ENCODE peak calls at places on chromosomes 7 and 10, in ten cellular contexts. W is CD8-positive, alpha-beta memory T cell; T is spleen; Q is lung; R is PC-3; L is hepatocyte; E is ovary; C is mammary epithelial cell; A is transverse colon; M is mesenchymal stem cell. Z is an unnamed sample. For H3K36me3, the result is how much of the 10 kb centered on the place peaks cover.

GRCh38 chr7:97973206-97973658 is 16.8 kb downstream of the OCM2 start:
- DNase-seq in T (no peak), L (peak), E (no peak), W (no peak), C (no peak), R (no peak), A (no peak), Q (no peak), M (peak), Z (no peak)

GRCh38 chr10:89426230-89426868 is 12.0 kb downstream of the IFIT5 start:
- DNase-seq in E (no peak), T (no peak), W (no peak), R (peak), Q (peak), L (peak), C (peak), M (peak), A (no peak), Z (peak)

GRCh38 chr10:80554050-80554449 is 16.3 kb downstream of the SH2D4B start:
- DNase-seq in W (no peak), Q (peak), L (no peak), M (no peak), T (no peak), E (no peak), R (no peak), A (no peak), C (no peak), Z (no peak)

GRCh38 chr10:63429280-63429679 is 36.5 kb downstream of the JMJD1C start:
- DNase-seq in L (no peak), Q (no peak), M (peak), C (peak), A (no peak), W (no peak), R (peak), E (no peak), T (no peak), Z (no peak)

GRCh38 chr10:110746254-110746826 is 102.2 kb downstream of the RBM20 start:
- DNase-seq in L (peak), C (peak), W (peak), Q (peak), E (peak), R (peak), A (peak), T (no peak), M (peak), Z (peak)

GRCh38 chr7:129213828-129214227 is 11.0 kb upstream of the AHCYL2 start:
- DNase-seq in A (no peak), Q (no peak), W (no peak), M (no peak), C (peak), T (no peak), L (peak), R (peak), E (no peak), Z (no peak)

GRCh38 chr10:18406136-18406535 is 245.3 kb downstream of the NSUN6 start:
- DNase-seq in W (no peak), T (no peak), L (no peak), Q (no peak), C (no peak), E (no peak), R (no peak), A (no peak), M (no peak), Z (peak)

GRCh38 chr7:54788664-54789063 is 29.7 kb upstream of the SEC61G start:
- DNase-seq in Q (no peak), A (peak), T (no peak), E (peak), M (peak), L (peak), R (peak), W (no peak), C (peak), Z (peak)

GRCh38 chr10:119450606-119451304 is 91.8 kb downstream of the RGS10 start:
- DNase-seq in L (no peak), E (no peak), T (no peak), R (peak), Q (no peak), A (no peak), W (no peak), M (no peak), C (no peak), Z (no peak)

GRCh38 chr7:114820993-114821945 is 100.6 kb upstream of the MDFIC start:
- DNase-seq in R (no peak), Q (no peak), M (peak), T (no peak), L (peak), W (no peak), A (no peak), C (no peak), E (no peak), Z (no peak)

GRCh38 chr10:58856508-58857240 is 319.8 kb upstream of the PHYHIPL start:
- DNase-seq in E (no peak), W (no peak), A (no peak), Q (peak), T (no peak), C (peak), R (peak), L (peak), M (peak), Z (no peak)

GRCh38 chr7:37173655-37174054 is 275.0 kb downstream of the ELMO1 start:
- DNase-seq in A (no peak), C (no peak), M (no peak), R (no peak), E (no peak), T (no peak), L (no peak), W (no peak), Q (no peak), Z (no peak)

GRCh38 chr7:26918241-26918640 is 53.9 kb upstream of the SKAP2 start:
- DNase-seq in L (no peak), R (peak), A (no peak), W (no peak), M (no peak), E (no peak), Q (no peak), C (peak), T (no peak), Z (no peak)

GRCh38 chr7:106623846-106624245 is 37.1 kb downstream of the CCDC71L start:
- DNase-seq in L (peak), R (peak), C (peak), M (peak), T (no peak), E (no peak), A (no peak), W (no peak), Q (no peak), Z (no peak)

GRCh38 chr7:108134486-108134885 is 4.3 kb upstream of the LAMB4 start:
- DNase-seq in R (no peak), M (no peak), A (no peak), E (no peak), C (no peak), T (no peak), L (no peak), W (no peak), Q (no peak), Z (no peak)

GRCh38 chr10:115129752-115130151 is 36.6 kb downstream of the ATRNL1 start:
- DNase-seq in C (peak), E (no peak), T (no peak), Q (no peak), L (peak), M (peak), R (peak), A (no peak), W (no peak), Z (peak)

GRCh38 chr7:128409435-128410091 is at the start of gene IMPDH1:
- DNase-seq in W (peak), E (peak), A (peak), C (peak), M (peak), L (peak), Q (peak), T (peak), R (peak), Z (peak)

GRCh38 chr10:6220418-6221191 is 17.9 kb downstream of the PFKFB3 start:
- DNase-seq in W (no peak), L (no peak), T (no peak), C (no peak), Q (no peak), M (no peak), R (no peak), E (no peak), A (no peak), Z (no peak)

GRCh38 chr10:97574374-97575100 is 2.0 kb downstream of the ANKRD2 start:
- DNase-seq in Q (peak), R (peak), M (peak), L (peak), E (no peak), T (peak), A (peak), W (no peak), C (peak), Z (no peak)

GRCh38 chr7:131546583-131547111 is 9.8 kb downstream of the PODXL start:
- DNase-seq in E (no peak), R (peak), C (no peak), L (no peak), T (peak), M (no peak), A (no peak), Q (no peak), W (peak), Z (peak)

GRCh38 chr7:1928555-1929348 is 258.7 kb downstream of the ELFN1 start:
- DNase-seq in L (no peak), W (no peak), Q (peak), C (no peak), R (no peak), M (no peak), A (peak), E (no peak), T (peak), Z (no peak)

GRCh38 chr7:33108591-33108930 is 643 bp downstream of the RP9 start:
- DNase-seq in C (peak), E (no peak), A (peak), M (no peak), T (no peak), L (peak), R (no peak), W (no peak), Q (no peak), Z (peak)

GRCh38 chr7:71132521-71133231 is 732 bp downstream of the GALNT17 start:
- DNase-seq in A (no peak), Q (no peak), L (peak), C (peak), W (no peak), E (peak), R (no peak), T (no peak), M (no peak), Z (no peak)

GRCh38 chr10:122557516-122557915 is 3.0 kb upstream of the DMBT1 start:
- DNase-seq in L (no peak), W (no peak), M (no peak), T (no peak), E (no peak), Q (peak), A (no peak), C (peak), R (no peak), Z (no peak)

DNA sequence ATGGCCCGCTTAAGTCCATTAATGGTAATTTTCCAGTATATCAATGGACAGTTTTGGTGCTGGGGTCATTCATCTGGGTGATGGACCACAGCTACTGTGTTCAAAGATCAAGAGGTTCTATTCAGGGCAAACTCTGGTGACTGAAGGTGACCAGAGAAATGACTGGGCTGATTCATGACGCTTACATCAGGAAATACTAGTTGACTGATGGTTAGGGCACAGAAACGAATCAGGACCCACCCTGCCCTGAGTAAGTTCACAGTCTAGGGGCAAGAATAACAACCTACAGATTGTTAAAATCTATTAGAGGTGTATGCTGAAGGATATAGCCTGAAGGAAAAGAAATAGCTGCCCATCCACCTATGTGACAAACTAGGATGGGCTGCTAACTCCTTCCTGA is 9.5 kb downstream of the NCAPG2 start:
- DNase-seq in T (no peak), M (no peak), W (no peak), E (no peak), C (no peak), A (no peak), Q (no peak), R (no peak), L (no peak), Z (no peak)
- H3K4me3 ChIP-seq in T (no peak), M (no peak), W (no peak), E (no peak), C (no peak), A (no peak), Q (no peak), R (no peak), L (no peak), Z (no peak)

DNA sequence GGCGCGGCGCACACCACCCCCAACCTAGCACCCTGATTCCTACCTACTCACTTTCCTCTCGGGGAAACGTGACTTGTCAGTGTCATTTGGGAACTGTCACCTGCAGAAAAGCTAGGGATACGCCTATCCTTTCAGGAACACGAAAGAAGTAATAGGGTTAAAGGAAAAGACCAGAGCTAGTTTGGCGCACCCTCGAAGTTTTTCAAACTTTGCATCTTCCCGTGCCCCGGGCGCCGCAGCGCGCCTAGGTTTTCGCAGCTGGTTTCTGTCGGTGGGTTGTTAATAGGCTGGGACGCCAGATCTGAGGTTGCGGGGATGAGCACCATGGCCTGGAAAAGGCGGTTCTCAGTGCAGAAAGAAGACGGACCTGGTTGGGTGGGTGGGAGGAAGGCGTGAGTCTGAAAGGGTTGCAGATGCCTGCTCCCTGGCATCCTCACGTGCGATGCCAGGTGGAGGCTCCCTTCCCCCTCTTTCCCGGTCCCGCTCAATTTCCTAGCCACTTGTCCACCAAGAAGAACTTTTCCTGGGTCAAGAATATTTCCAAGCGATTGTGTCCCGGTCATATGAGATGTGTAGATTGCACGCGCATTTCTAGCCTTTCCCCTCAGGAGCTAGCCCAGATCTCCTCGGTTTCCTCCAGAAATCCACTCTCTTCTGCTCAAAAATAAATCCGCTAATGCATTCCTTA is 618 bp upstream of the MEOX2 start:
- DNase-seq in W (no peak), R (no peak), Q (no peak), M (no peak), T (no peak), E (no peak), C (no peak), A (no peak), L (peak), Z (no peak)
- H3K27ac ChIP-seq in W (no peak), R (no peak), Q (peak), M (no peak), T (no peak), E (no peak), C (no peak), A (peak), L (no peak), Z (no peak)

DNA sequence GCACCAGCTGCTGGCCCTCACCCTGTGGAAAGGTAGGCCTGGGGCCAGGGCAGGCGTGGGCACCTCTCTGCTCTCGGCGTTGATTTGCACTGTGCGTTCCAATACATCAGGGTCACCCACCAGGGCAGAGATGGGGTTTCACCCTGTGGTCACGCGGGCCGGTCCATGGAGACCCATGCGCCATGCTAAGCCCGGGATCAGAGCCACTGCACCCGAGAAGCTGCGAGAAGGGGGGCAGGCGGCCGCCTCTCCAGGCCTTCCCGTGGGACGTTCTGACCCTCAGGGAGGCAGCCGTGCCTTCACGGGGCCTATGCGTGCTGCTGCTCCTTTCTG is 11.1 kb downstream of the GET4 start:
- DNase-seq in Q (no peak), M (no peak), W (no peak), R (no peak), T (peak), C (no peak), E (no peak), L (no peak), A (no peak), Z (no peak)
- H3K36me3 ChIP-seq in Q (under half), M (half or more), W (under half), R (under half), T (under half), C (under half), E (under half), L (under half), A (under half), Z (half or more)

GRCh38 chr10:69048103-69048502 is 39.8 kb upstream of the SRGN start:
- DNase-seq in A (no peak), C (no peak), R (no peak), Q (peak), T (peak), M (peak), E (no peak), L (no peak), W (no peak), Z (no peak)
- H3K4me3 ChIP-seq in A (no peak), C (no peak), R (no peak), Q (no peak), T (no peak), M (no peak), E (no peak), L (no peak), W (no peak), Z (no peak)